ENCODE peak calls at places on chromosomes 6 and 20, in five cellular contexts. N is stomach, A is IMR-90, I is neuronal stem cell, D is tibial nerve. S is an unnamed sample.

GRCh38 chr6:132812255-132812732 is 2.1 kb upstream of the RPS12 start:
- DNase-seq in I (no peak), N (no peak), A (peak; percentile 66), D (no peak), S (peak; percentile 28)

GRCh38 chr6:38209291-38209865 is 389.9 kb downstream of the ZFAND3 start:
- DNase-seq in N (no peak), I (no peak), D (no peak), A (peak; percentile 7), S (no peak)

GRCh38 chr20:24673678-24674570 is 204.5 kb downstream of the SYNDIG1 start:
- DNase-seq in A (peak; percentile 75), D (no peak), N (no peak), I (no peak), S (no peak)

GRCh38 chr6:144158133-144158532 is 7.8 kb downstream of the STX11 start:
- DNase-seq in I (no peak), A (peak; percentile 88), D (peak; percentile 54), N (no peak), S (no peak)

GRCh38 chr6:134063966-134064445 is 11.6 kb upstream of the SLC2A12 start:
- DNase-seq in A (peak; percentile 85), N (peak; percentile 63), I (peak; percentile 64), D (peak; percentile 78), S (peak; percentile 72)

GRCh38 chr20:53522696-53523095 is 70.9 kb downstream of the ZNF217 start:
- DNase-seq in D (no peak), A (no peak), N (no peak), I (no peak), S (no peak)

GRCh38 chr6:7080311-7080710 is 27.4 kb upstream of the RREB1 start:
- DNase-seq in D (no peak), N (no peak), A (no peak), I (no peak), S (no peak)

GRCh38 chr6:28402197-28402596 is 2.6 kb upstream of the ZSCAN12 start:
- DNase-seq in N (no peak), D (no peak), I (no peak), A (no peak), S (no peak)

GRCh38 chr20:31861346-31862156 is 8.8 kb downstream of the DUSP15 start:
- DNase-seq in D (no peak), N (peak; percentile 58), I (peak; percentile 85), A (peak; percentile 36), S (peak; percentile 74)

GRCh38 chr20:36439040-36439730 is 102.1 kb upstream of the MYL9 start:
- DNase-seq in N (peak; percentile 79), D (peak; percentile 68), A (peak; percentile 43), I (peak; percentile 65), S (peak; percentile 41)

GRCh38 chr6:27237089-27237723 is 10.3 kb upstream of the PRSS16 start:
- DNase-seq in I (no peak), D (no peak), A (peak; percentile 77), N (no peak), S (no peak)

GRCh38 chr20:53157443-53158408 is 185.6 kb downstream of the TSHZ2 start:
- DNase-seq in D (no peak), N (peak; percentile 51), A (peak; percentile 53), I (peak; percentile 20), S (peak; percentile 56)

GRCh38 chr6:13908955-13909381 is 15.8 kb upstream of the RNF182 start:
- DNase-seq in I (peak; percentile 55), D (peak; percentile 15), A (peak; percentile 74), N (peak; percentile 34), S (peak; percentile 68)

GRCh38 chr20:20363449-20364015 is 4.4 kb upstream of the INSM1 start:
- DNase-seq in D (no peak), N (no peak), I (no peak), A (no peak), S (no peak)

GRCh38 chr20:32674362-32674789 is 635 bp upstream of the C20orf203 start:
- DNase-seq in D (peak; percentile 27), N (peak; percentile 56), I (no peak), A (peak; percentile 50), S (peak; percentile 54)

GRCh38 chr6:32050562-32050961 is 12.3 kb downstream of the CYP21A2 start:
- DNase-seq in A (no peak), I (no peak), N (no peak), D (no peak), S (no peak)

GRCh38 chr6:79034865-79035264 is 43.2 kb downstream of the PHIP start:
- DNase-seq in A (peak; percentile 14), D (no peak), I (no peak), N (no peak), S (no peak)

GRCh38 chr6:152091851-152092341 is 284.4 kb downstream of the ESR1 start:
- DNase-seq in A (peak; percentile 38), I (no peak), D (no peak), N (no peak), S (no peak)

GRCh38 chr6:157258878-157259277 is 64.4 kb downstream of the TMEM242 start:
- DNase-seq in D (no peak), N (no peak), A (no peak), I (no peak), S (peak; percentile 43)

GRCh38 chr6:137112067-137112355 is 61.4 kb downstream of the IL22RA2 start:
- DNase-seq in N (no peak), D (no peak), I (no peak), A (peak; percentile 36), S (no peak)

GRCh38 chr20:58717278-58718091 is 24.9 kb downstream of the NPEPL1 start:
- DNase-seq in N (peak; percentile 24), D (no peak), A (no peak), I (no peak), S (no peak)

GRCh38 chr6:52992980-52993379 is 2.1 kb downstream of the GSTA4 start:
- DNase-seq in N (no peak), D (no peak), I (no peak), A (peak; percentile 81), S (no peak)

GRCh38 chr6:373773-374724 is 17.5 kb upstream of the IRF4 start:
- DNase-seq in N (no peak), D (no peak), A (peak; percentile 16), I (no peak), S (no peak)

GRCh38 chr6:166361080-166361429 is 18.7 kb upstream of the SFT2D1 start:
- DNase-seq in D (peak; percentile 55), I (no peak), N (no peak), A (peak; percentile 24), S (no peak)

GRCh38 chr6:99810942-99811633 is 182.9 kb downstream of the MCHR2 start:
- DNase-seq in D (no peak), I (no peak), A (no peak), N (no peak), S (no peak)

GRCh38 chr6:38755207-38755606 is 40.1 kb downstream of the DNAH8 start:
- DNase-seq in A (no peak), I (no peak), N (no peak), D (no peak), S (peak; percentile 4)

GRCh38 chr20:13200767-13201500 is 20.1 kb upstream of the ISM1 start:
- DNase-seq in I (peak; percentile 70), D (no peak), N (no peak), A (no peak), S (no peak)

GRCh38 chr6:170423030-170423429 is 116.5 kb downstream of the FAM120B start:
- DNase-seq in I (no peak), N (no peak), A (no peak), D (no peak), S (no peak)

GRCh38 chr6:193773-194310 is 98.4 kb upstream of the DUSP22 start:
- DNase-seq in N (no peak), I (no peak), A (no peak), D (no peak), S (peak; percentile 32)

GRCh38 chr6:48135352-48136084 is 24.5 kb upstream of the PTCHD4 start:
- DNase-seq in A (peak; percentile 4), I (no peak), D (no peak), N (no peak), S (no peak)

GRCh38 chr6:122604676-122605075 is 5.5 kb upstream of the PKIB start:
- DNase-seq in I (no peak), N (no peak), D (no peak), A (no peak), S (no peak)

GRCh38 chr20:17747431-17747846 is 47.7 kb downstream of the BANF2 start:
- DNase-seq in N (peak; percentile 33), A (peak; percentile 94), I (no peak), D (no peak), S (peak; percentile 25)

GRCh38 chr6:35469711-35470662 is 1.8 kb downstream of the RPL10A start:
- DNase-seq in N (peak; percentile 39), I (no peak), D (no peak), A (no peak), S (peak; percentile 38)

GRCh38 chr20:48025061-48025515 is 239.8 kb upstream of the SULF2 start:
- DNase-seq in I (no peak), D (peak; percentile 50), A (peak; percentile 29), N (no peak), S (no peak)

GRCh38 chr20:13102689-13103088 is 93.9 kb downstream of the SPTLC3 start:
- DNase-seq in D (no peak), A (no peak), I (no peak), N (no peak), S (peak; percentile 47)

GRCh38 chr6:109076421-109076820 is 18.2 kb downstream of the SESN1 start:
- DNase-seq in D (no peak), I (no peak), N (no peak), A (no peak), S (no peak)

GRCh38 chr6:159972506-159973268 is 3.8 kb downstream of the IGF2R start:
- DNase-seq in I (no peak), N (no peak), D (no peak), A (no peak), S (no peak)
- H3K4me1 ChIP-seq in I (peaks cover 27% of the 10 kb centered on the region), N (peaks cover 36% of the 10 kb centered on the region), D (peaks cover 67% of the 10 kb centered on the region), A (peaks cover 20% of the 10 kb centered on the region), S (peaks cover 31% of the 10 kb centered on the region)

GRCh38 chr6:148974351-148974750 is 227.5 kb downstream of the UST start:
- DNase-seq in D (no peak), N (no peak), A (no peak), I (no peak), S (no peak)
- H3K4me1 ChIP-seq in D (peaks cover 7% of the 10 kb centered on the region), N (no peaks in the 10 kb centered on the region), A (peaks cover 17% of the 10 kb centered on the region), I (peaks cover 9% of the 10 kb centered on the region), S (no peaks in the 10 kb centered on the region)

DNA sequence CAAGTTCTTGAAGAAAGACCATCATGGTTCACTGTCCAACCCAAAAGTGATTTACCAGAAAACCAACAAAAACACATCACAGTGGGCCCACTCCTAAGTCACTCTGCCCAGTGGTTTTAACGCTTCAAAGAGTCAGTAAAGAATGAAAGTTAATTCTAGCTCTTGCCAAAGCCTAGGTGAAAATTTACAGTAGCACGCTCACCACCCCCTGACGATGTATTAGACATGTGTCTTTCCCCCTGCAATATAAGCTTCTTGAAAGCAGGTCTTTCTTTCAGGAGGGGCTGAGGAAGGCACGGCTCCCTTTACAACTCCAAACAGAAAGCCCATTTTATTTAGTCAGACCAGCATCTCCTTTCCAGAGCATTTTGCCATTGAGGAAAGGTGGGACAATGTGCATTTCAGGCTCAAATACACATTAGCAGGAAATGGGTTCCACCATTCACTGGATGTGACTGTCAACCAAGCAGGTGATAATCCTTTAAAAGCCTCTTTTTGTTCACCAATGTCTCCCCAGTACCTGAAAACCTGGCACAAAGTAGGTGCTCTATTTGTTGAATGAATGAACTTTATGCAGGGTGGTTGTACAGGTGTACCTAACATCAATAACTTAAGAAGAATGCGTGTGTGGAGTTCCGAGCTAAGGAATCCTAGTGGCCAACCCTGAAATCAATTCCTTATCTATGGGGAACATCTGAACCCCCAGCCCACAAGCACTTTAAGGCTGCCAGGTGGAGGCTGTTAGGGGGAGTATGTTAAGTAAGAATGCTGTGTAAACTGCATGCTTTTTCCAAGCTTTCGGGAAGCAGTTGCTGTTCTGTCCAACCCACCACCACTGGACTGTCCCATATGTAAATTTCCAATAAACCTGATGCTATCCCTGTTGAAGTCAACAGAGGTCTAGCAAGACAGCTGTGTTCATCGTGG is 11.4 kb downstream of the EZR start:
- DNase-seq in D (no peak), N (peak; percentile 21), A (no peak), I (no peak), S (no peak)
- H3K4me1 ChIP-seq in D (peaks cover 71% of the 10 kb centered on the region), N (peaks cover 33% of the 10 kb centered on the region), A (peaks cover 5% of the 10 kb centered on the region), I (peaks cover 5% of the 10 kb centered on the region), S (peaks cover 34% of the 10 kb centered on the region)

GRCh38 chr6:30735668-30736314 is 6.7 kb downstream of the FLOT1 start:
- DNase-seq in N (no peak), D (no peak), A (no peak), I (no peak), S (no peak)
- H3K4me1 ChIP-seq in N (peaks cover 31% of the 10 kb centered on the region), D (peaks cover 43% of the 10 kb centered on the region), A (peaks cover 7% of the 10 kb centered on the region), I (no peaks in the 10 kb centered on the region), S (no peaks in the 10 kb centered on the region)